ENCODE peak calls at places on chromosomes 4 and X, in eight cellular contexts. O is fibroblast of mammary gland; I is activated CD8-positive, alpha-beta T cell treated with anti-CD3 and anti-CD28 coated beads, Interleukin-2, amount 10 ng/mL, durations not matched to agents 7 days and 5 days; X is stimulated activated CD8-positive, alpha-beta memory T cell treated with anti-CD3 and anti-CD28 coated beads, Interleukin-4, amount 100 ng/mL, for 24 hours; W is progenitor cell of endocrine pancreas; T is naive B cell; B is KG1; G is body of pancreas. J is an unnamed sample.

GRCh38 chr4:109007976-109008375 is 245.1 kb upstream of the ETNPPL start:
- DNase-seq in O (no peak), I (no peak), X (no peak), W (no peak), T (no peak), B (no peak), G (no peak), J (no peak)

GRCh38 chr4:175459571-175459970 is 352.5 kb downstream of the GPM6A start:
- DNase-seq in O (no peak), I (no peak), X (no peak), W (no peak), T (no peak), B (no peak), G (no peak), J (no peak)

GRCh38 chr4:6607368-6608050 is 32.5 kb downstream of the MAN2B2 start:
- DNase-seq in O (no peak), I (no peak), X (no peak), W (no peak), T (no peak), B (no peak), G (no peak), J (no peak)

GRCh38 chr4:79682161-79682560 is 274.1 kb upstream of the GK2 start:
- DNase-seq in O (no peak), I (no peak), X (no peak), W (no peak), T (no peak), B (no peak), G (no peak), J (no peak)

GRCh38 chr4:8664976-8665375 is 72.4 kb downstream of the CPZ start:
- DNase-seq in O (no peak), I (no peak), X (no peak), W (no peak), T (no peak), B (no peak), G (no peak), J (no peak)

GRCh38 chr4:148061139-148061476 is 329.2 kb downstream of the ARHGAP10 start:
- DNase-seq in O (no peak), I (no peak), X (no peak), W (no peak), T (no peak), B (no peak), G (no peak), J (no peak)

GRCh38 chrX:2931155-2931554 is 2.0 kb upstream of the ARSD start:
- DNase-seq in O (no peak), I (no peak), X (no peak), W (no peak), T (no peak), B (no peak), G (no peak), J (no peak)

GRCh38 chr4:170979736-170980135 is 833.5 kb upstream of the GALNTL6 start:
- DNase-seq in O (peak), I (no peak), X (no peak), W (no peak), T (no peak), B (no peak), G (no peak), J (no peak)

GRCh38 chr4:88158360-88159136 is at the start of gene ABCG2:
- DNase-seq in O (peak), I (peak), X (peak), W (peak), T (peak), B (no peak), G (peak), J (peak)

GRCh38 chr4:157806176-157806575 is 366.6 kb downstream of the GASK1B start:
- DNase-seq in O (no peak), I (no peak), X (no peak), W (no peak), T (no peak), B (no peak), G (no peak), J (no peak)

GRCh38 chr4:139873111-139873866 is 207.7 kb downstream of the MGST2 start:
- DNase-seq in O (no peak), I (no peak), X (no peak), W (no peak), T (no peak), B (no peak), G (no peak), J (no peak)

GRCh38 chr4:129515356-129515755 is 419.4 kb downstream of the C4orf33 start:
- DNase-seq in O (no peak), I (no peak), X (no peak), W (no peak), T (no peak), B (no peak), G (no peak), J (no peak)

J was measured in adrenal gland.